ENCODE peak calls at places on chromosome 9, in nine cellular contexts. V is cardiac muscle cell, X is neural progenitor cell, W is aorta, F is tibial artery, M is hepatocyte, Y is kidney epithelial cell, K is sigmoid colon, A is SJSA1. Z is an unnamed sample.
A peak's percentile ranks its signal among the peaks of the same experiment; 100 is the strongest.

GRCh38 chr9:2727966-2728613 is 10.8 kb downstream of the KCNV2 start:
- DNase-seq in V (peak; percentile 86), X (peak; percentile 43), W (no peak), F (no peak), M (peak; percentile 72), Y (no peak), K (no peak), A (no peak), Z (peak; percentile 12)

GRCh38 chr9:98867434-98868168 is 60.1 kb downstream of the GALNT12 start:
- DNase-seq in V (peak; percentile 98), X (no peak), W (peak; percentile 81), F (peak; percentile 92), M (peak; percentile 38), Y (no peak), K (peak; percentile 93), A (no peak), Z (peak; percentile 11)

GRCh38 chr9:82170871-82171270 is 182.3 kb downstream of the SPATA31D1 start:
- DNase-seq in V (no peak), X (no peak), W (no peak), F (no peak), M (peak; percentile 7), Y (no peak), K (no peak), A (no peak), Z (no peak)

GRCh38 chr9:114346146-114346545 is 16.5 kb downstream of the ORM2 start:
- DNase-seq in V (no peak), X (no peak), W (no peak), F (no peak), M (no peak), Y (no peak), K (no peak), A (no peak), Z (no peak)

GRCh38 chr9:13575558-13575957 is 296.1 kb upstream of the MPDZ start:
- DNase-seq in V (peak; percentile 86), X (peak; percentile 6), W (no peak), F (no peak), M (no peak), Y (no peak), K (no peak), A (no peak), Z (no peak)

GRCh38 chr9:110257097-110257955 is 1.0 kb upstream of the TXN start:
- DNase-seq in V (peak; percentile 30), X (peak; percentile 50), W (no peak), F (no peak), M (peak; percentile 32), Y (no peak), K (no peak), A (no peak), Z (peak; percentile 48)

GRCh38 chr9:84823426-84824271 is 154.1 kb downstream of the NTRK2 start:
- DNase-seq in V (no peak), X (no peak), W (no peak), F (peak; percentile 68), M (peak; percentile 14), Y (no peak), K (no peak), A (no peak), Z (no peak)

GRCh38 chr9:18778846-18779245 is 254.2 kb downstream of the SAXO1 start:
- DNase-seq in V (no peak), X (no peak), W (no peak), F (no peak), M (no peak), Y (no peak), K (no peak), A (no peak), Z (no peak)

GRCh38 chr9:80948107-80948506 is 741.2 kb downstream of the TLE1 start:
- DNase-seq in V (no peak), X (peak; percentile 3), W (no peak), F (no peak), M (no peak), Y (no peak), K (no peak), A (no peak), Z (no peak)

GRCh38 chr9:16413509-16414016 is 456.9 kb downstream of the BNC2 start:
- DNase-seq in V (peak; percentile 100), X (no peak), W (no peak), F (no peak), M (peak; percentile 57), Y (peak; percentile 49), K (peak; percentile 71), A (no peak), Z (peak; percentile 3)

GRCh38 chr9:4538621-4539020 is 48.4 kb downstream of the SLC1A1 start:
- DNase-seq in V (no peak), X (no peak), W (no peak), F (no peak), M (no peak), Y (no peak), K (no peak), A (no peak), Z (no peak)

GRCh38 chr9:36760667-36761066 is 188.0 kb downstream of the MELK start:
- DNase-seq in V (no peak), X (no peak), W (no peak), F (no peak), M (no peak), Y (no peak), K (no peak), A (no peak), Z (no peak)

GRCh38 chr9:123390337-123391135 is 34.5 kb downstream of the CRB2 start:
- DNase-seq in V (no peak), X (no peak), W (no peak), F (no peak), M (no peak), Y (no peak), K (no peak), A (no peak), Z (no peak)
- H3K36me3 ChIP-seq in V (no peaks in the 10 kb centered on the region), X (no peaks in the 10 kb centered on the region), W (no peaks in the 10 kb centered on the region), F (no peaks in the 10 kb centered on the region), M (no peaks in the 10 kb centered on the region), Y (no peaks in the 10 kb centered on the region), K (no peaks in the 10 kb centered on the region), A (no peaks in the 10 kb centered on the region), Z (no peaks in the 10 kb centered on the region)

GRCh38 chr9:92804727-92805126 is 40.1 kb upstream of the BICD2 start:
- DNase-seq in V (no peak), X (no peak), W (no peak), F (no peak), M (no peak), Y (no peak), K (no peak), A (no peak), Z (no peak)

GRCh38 chr9:92807757-92808725 is 43.4 kb upstream of the BICD2 start:
- DNase-seq in V (no peak), X (peak; percentile 36), W (no peak), F (no peak), M (no peak), Y (no peak), K (no peak), A (no peak), Z (peak; percentile 11)

GRCh38 chr9:92808726-92809451 is 44.3 kb upstream of the BICD2 start:
- DNase-seq in V (peak; percentile 83), X (peak; percentile 92), W (peak; percentile 93), F (peak; percentile 71), M (peak; percentile 91), Y (peak; percentile 12), K (peak; percentile 83), A (peak; percentile 57), Z (peak; percentile 33)

GRCh38 chr9:92807031-92807756 is 42.6 kb upstream of the BICD2 start:
- DNase-seq in V (no peak), X (peak; percentile 11), W (no peak), F (no peak), M (no peak), Y (no peak), K (no peak), A (no peak), Z (no peak)
- H3K4me3 ChIP-seq in V (no peak overlapping the region), X (no peak overlapping the region), W (no peak overlapping the region), F (no peak overlapping the region), M (no peak overlapping the region), Y (no peak overlapping the region), K (no peak overlapping the region), A (no peak overlapping the region), Z (no peak overlapping the region)

DNA sequence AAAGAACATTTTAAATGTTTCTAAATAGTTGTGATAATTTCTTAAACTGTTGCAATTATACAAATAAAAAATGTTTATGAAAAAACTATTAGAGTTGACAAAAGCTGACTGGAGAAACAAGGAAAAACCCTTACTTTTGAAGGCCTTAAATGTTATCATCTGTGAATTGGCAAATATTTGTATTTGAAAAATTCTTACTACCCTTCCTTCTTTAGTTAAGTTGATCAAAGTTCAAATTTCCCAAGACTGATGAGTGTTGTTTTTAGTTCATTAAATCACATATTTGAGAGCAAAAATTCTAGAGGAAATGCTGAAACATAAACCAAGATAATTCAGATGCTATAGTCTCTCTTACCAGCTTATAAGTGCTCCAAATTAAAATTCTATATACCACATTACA is 2.6 kb upstream of the SLC35D2 start:
- DNase-seq in V (no peak), X (no peak), W (no peak), F (no peak), M (no peak), Y (no peak), K (no peak), A (no peak), Z (no peak)
- H3K36me3 ChIP-seq in V (no peaks in the 10 kb centered on the region), X (no peaks in the 10 kb centered on the region), W (no peaks in the 10 kb centered on the region), F (peaks cover under 1% of the 10 kb centered on the region), M (no peaks in the 10 kb centered on the region), Y (peaks cover under 1% of the 10 kb centered on the region), K (no peaks in the 10 kb centered on the region), A (peaks cover 63% of the 10 kb centered on the region), Z (peaks cover 2% of the 10 kb centered on the region)

GRCh38 chr9:136437430-136437829 is 2.2 kb downstream of the INPP5E start:
- DNase-seq in V (peak; percentile 51), X (no peak), W (no peak), F (no peak), M (no peak), Y (no peak), K (no peak), A (no peak), Z (no peak)

GRCh38 chr9:136437839-136438547 is 1.7 kb downstream of the INPP5E start:
- DNase-seq in V (no peak), X (no peak), W (no peak), F (no peak), M (no peak), Y (no peak), K (no peak), A (no peak), Z (no peak)

GRCh38 chr9:136433849-136434579 is 5.6 kb downstream of the INPP5E start:
- DNase-seq in V (no peak), X (no peak), W (no peak), F (no peak), M (no peak), Y (no peak), K (no peak), A (no peak), Z (no peak)

GRCh38 chr9:136434580-136435169 is 5.0 kb downstream of the INPP5E start:
- DNase-seq in V (no peak), X (no peak), W (no peak), F (no peak), M (no peak), Y (no peak), K (no peak), A (no peak), Z (no peak)

DNA sequence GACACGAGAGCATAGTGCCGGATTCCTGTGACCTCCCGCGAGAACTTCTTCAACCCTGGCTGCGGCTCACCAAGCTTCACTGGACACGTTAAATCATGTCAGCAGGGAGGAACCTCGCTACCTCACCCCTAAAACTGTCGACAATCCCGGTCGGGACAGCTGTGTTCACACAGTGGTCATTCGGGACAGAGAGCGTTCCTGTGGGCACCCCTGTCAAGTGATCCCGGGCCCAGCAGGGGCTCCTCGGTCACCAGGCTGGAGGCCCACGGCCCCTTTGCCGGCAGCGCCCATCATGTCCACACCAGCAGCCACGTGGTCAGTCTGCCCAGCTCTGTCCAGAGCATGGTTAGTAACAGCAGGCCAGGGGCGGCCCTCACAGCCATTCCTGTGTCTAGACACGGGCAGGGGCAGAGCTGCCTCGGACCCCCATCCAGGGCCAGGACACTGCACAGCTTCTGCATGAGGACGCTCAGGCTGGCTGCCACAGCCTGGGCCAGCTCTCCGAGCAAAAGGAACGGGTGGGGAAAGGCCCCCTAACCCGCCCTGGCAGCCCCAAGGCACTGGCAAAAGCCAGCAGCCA is 3.5 kb downstream of the INPP5E start:
- DNase-seq in V (no peak), X (no peak), W (no peak), F (no peak), M (no peak), Y (no peak), K (no peak), A (no peak), Z (no peak)
- H3K4me3 ChIP-seq in V (no peak overlapping the region), X (no peak overlapping the region), W (no peak overlapping the region), F (no peak overlapping the region), M (no peak overlapping the region), Y (no peak overlapping the region), K (no peak overlapping the region), A (no peak overlapping the region), Z (no peak overlapping the region)

Z was measured in small intestine.